ENCODE peak calls at places on chromosome 1, in ten cellular contexts. H is cardiac muscle cell, W is IMR-90, L is prostate gland, Y is lower lobe of right lung, O is Peyer's patch, X is heart left ventricle, A is left ventricle myocardium inferior, Z is coronary artery, F is heart right ventricle. C is an unnamed sample.

GRCh38 chr1:193120604-193121166 is 1.1 kb upstream of the CDC73 start:
- DNase-seq in Z (no peak), H (no peak), F (no peak), W (no peak), A (no peak), O (no peak), Y (no peak), L (no peak), X (no peak), C (no peak)

GRCh38 chr1:116286541-116286971 is 86.5 kb upstream of the ATP1A1 start:
- DNase-seq in F (no peak), H (no peak), X (no peak), Y (no peak), L (no peak), Z (no peak), W (peak; percentile 26), A (no peak), O (no peak), C (no peak)

GRCh38 chr1:51926171-51926812 is 47.8 kb upstream of the NRDC start:
- DNase-seq in F (no peak), Z (no peak), L (no peak), W (peak; percentile 59), H (no peak), A (no peak), X (no peak), Y (no peak), O (no peak), C (no peak)

GRCh38 chr1:203048555-203049051 is 22.3 kb downstream of the PPFIA4 start:
- DNase-seq in O (no peak), Y (no peak), W (no peak), H (peak; percentile 58), L (no peak), X (no peak), F (no peak), A (no peak), Z (no peak), C (no peak)

GRCh38 chr1:21623411-21623961 is 45.7 kb downstream of the RAP1GAP start:
- DNase-seq in H (no peak), Y (peak; percentile 92), F (no peak), O (peak; percentile 70), X (no peak), Z (no peak), L (peak; percentile 77), A (no peak), W (no peak), C (no peak)

GRCh38 chr1:201939271-201939973 is 6.9 kb downstream of the LMOD1 start:
- DNase-seq in X (no peak), O (no peak), Y (no peak), A (no peak), L (no peak), W (no peak), H (no peak), Z (no peak), F (no peak), C (no peak)

GRCh38 chr1:25651824-25652741 is 35.5 kb downstream of the MAN1C1 start:
- DNase-seq in F (no peak), O (no peak), A (peak; percentile 44), L (no peak), X (no peak), H (no peak), Z (peak; percentile 68), Y (no peak), W (no peak), C (no peak)

GRCh38 chr1:226638608-226639007 is 90.0 kb downstream of the STUM start:
- DNase-seq in W (no peak), H (no peak), O (peak; percentile 46), Y (peak; percentile 33), A (peak; percentile 31), Z (no peak), L (peak; percentile 36), X (peak; percentile 33), F (no peak), C (no peak)

GRCh38 chr1:1179339-1179982 is 5.8 kb downstream of the TTLL10 start:
- DNase-seq in W (no peak), Z (no peak), F (no peak), A (peak; percentile 9), O (peak; percentile 41), L (no peak), X (peak; percentile 53), Y (peak; percentile 42), H (no peak), C (no peak)

GRCh38 chr1:229657993-229658755 is 32.1 kb downstream of the URB2 start:
- DNase-seq in F (no peak), L (no peak), Y (no peak), O (no peak), H (no peak), X (no peak), W (no peak), A (no peak), Z (no peak), C (no peak)

GRCh38 chr1:236524142-236524891 is 535 bp downstream of the LGALS8 start:
- DNase-seq in L (peak; percentile 70), Y (peak; percentile 53), H (peak; percentile 63), F (peak; percentile 32), A (no peak), Z (peak; percentile 77), O (peak; percentile 84), X (peak; percentile 73), W (peak; percentile 86), C (peak; percentile 71)

GRCh38 chr1:153882296-153882912 is 40.4 kb downstream of the GATAD2B start:
- DNase-seq in X (no peak), F (no peak), O (no peak), A (no peak), Y (no peak), W (peak; percentile 28), L (no peak), H (no peak), Z (no peak), C (no peak)

GRCh38 chr1:6466023-6466422 is at the start of gene TNFRSF25:
- DNase-seq in A (no peak), O (no peak), H (no peak), F (no peak), X (no peak), W (no peak), Y (no peak), L (no peak), Z (no peak), C (peak; percentile 46)

GRCh38 chr1:63537940-63538339 is 14.6 kb downstream of the EFCAB7 start:
- DNase-seq in X (no peak), F (no peak), W (peak; percentile 15), L (no peak), Y (no peak), H (no peak), A (no peak), Z (no peak), O (no peak), C (no peak)

GRCh38 chr1:206464456-206464964 is 5.8 kb upstream of the IKBKE start:
- DNase-seq in O (no peak), L (no peak), W (peak; percentile 95), H (no peak), Y (no peak), A (no peak), Z (no peak), X (no peak), F (no peak), C (no peak)

GRCh38 chr1:83676106-83676505 is 322.8 kb downstream of the TTLL7 start:
- DNase-seq in A (no peak), L (no peak), Y (no peak), X (no peak), Z (no peak), W (no peak), F (no peak), O (no peak), H (no peak), C (no peak)

GRCh38 chr1:36124404-36125128 is 456 bp downstream of the COL8A2 start:
- DNase-seq in X (no peak), F (no peak), Y (no peak), L (no peak), H (no peak), W (no peak), A (no peak), O (no peak), Z (no peak), C (no peak)
- H3K4me3 ChIP-seq in X (peak overlapping the region; percentile 15), F (peak overlapping the region; percentile 12), Y (peak overlapping the region; percentile 50), L (peak overlapping the region; percentile 37), H (no peak overlapping the region), W (no peak overlapping the region), A (peak overlapping the region; percentile 61), O (no peak overlapping the region), Z (peak overlapping the region; percentile 86), C (no peak overlapping the region)

GRCh38 chr1:218474089-218474488 is 129.0 kb downstream of the TGFB2 start:
- DNase-seq in W (no peak), O (no peak), Z (no peak), X (no peak), H (no peak), A (no peak), F (no peak), L (no peak), Y (no peak), C (no peak)
- H3K27ac ChIP-seq in W (no peak overlapping the region), O (no peak overlapping the region), Z (no peak overlapping the region), X (peak overlapping the region; percentile 73), H (no peak overlapping the region), A (peak overlapping the region; percentile 36), F (peak overlapping the region; percentile 38), L (no peak overlapping the region), Y (no peak overlapping the region), C (no peak overlapping the region)

GRCh38 chr1:38005195-38006007 is at the start of gene FHL3:
- DNase-seq in Y (peak; percentile 74), L (no peak), O (peak; percentile 69), X (peak; percentile 86), F (peak; percentile 76), H (peak; percentile 90), W (peak; percentile 33), A (peak; percentile 84), Z (no peak), C (no peak)
- H3K4me3 ChIP-seq in Y (peak within 1 kb of the TSS; percentile 69), L (peak within 1 kb of the TSS; percentile 61), O (peak within 1 kb of the TSS; percentile 38), X (peak within 1 kb of the TSS; percentile 68), F (peak within 1 kb of the TSS; percentile 60), H (peak within 1 kb of the TSS; percentile 88), W (peak within 1 kb of the TSS; percentile 92), A (peak within 1 kb of the TSS; percentile 78), Z (peak within 1 kb of the TSS; percentile 98), C (peak within 1 kb of the TSS; percentile 42)

DNA sequence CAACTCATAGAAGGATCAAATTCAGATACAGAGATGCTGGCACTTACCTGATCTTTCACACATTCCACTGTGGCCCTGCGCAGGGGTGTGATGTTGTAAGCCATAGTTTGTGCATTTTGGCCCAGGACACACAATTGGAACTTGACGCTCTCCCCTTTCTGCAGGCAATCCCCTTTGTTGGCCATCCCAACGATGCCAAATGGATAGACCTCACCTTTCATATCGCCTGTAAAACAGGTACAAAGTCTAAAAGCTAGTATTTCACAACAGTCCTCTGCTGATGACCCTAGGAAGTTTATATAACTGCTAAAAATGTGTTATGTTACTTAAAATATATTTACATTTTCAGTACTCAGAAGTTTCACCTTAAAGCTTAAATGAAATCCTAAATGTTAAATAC is 3.9 kb upstream of the NRAS start:
- DNase-seq in X (no peak), Z (no peak), L (no peak), O (no peak), A (no peak), H (no peak), Y (no peak), W (no peak), F (no peak), C (no peak)
- H3K27ac ChIP-seq in X (no peak overlapping the region), Z (no peak overlapping the region), L (no peak overlapping the region), O (no peak overlapping the region), A (no peak overlapping the region), H (no peak overlapping the region), Y (no peak overlapping the region), W (no peak overlapping the region), F (no peak overlapping the region), C (no peak overlapping the region)

C was measured in naive thymus-derived CD4-positive, alpha-beta T cell.